ENCODE peak calls at places on chromosomes 6 and 20, in five cellular contexts. R is right atrium auricular region, B is brain microvascular endothelial cell, L is mesendoderm, C is neural progenitor cell. D is an unnamed sample.
A peak's percentile ranks its signal among the peaks of the same experiment; 100 is the strongest.

GRCh38 chr6:166767191-166767590 is 140.1 kb upstream of the RPS6KA2 start:
- DNase-seq in R (no peak), C (no peak), L (no peak), B (no peak), D (no peak)

GRCh38 chr6:75524322-75524972 is 30.8 kb upstream of the FILIP1 start:
- DNase-seq in C (peak; percentile 6), L (peak; percentile 70), R (no peak), B (peak; percentile 95), D (peak; percentile 53)

GRCh38 chr6:45454008-45454911 is 76.5 kb upstream of the SUPT3H start:
- DNase-seq in R (no peak), L (peak; percentile 27), B (no peak), C (no peak), D (no peak)

GRCh38 chr20:59308493-59309201 is 8.2 kb downstream of the EDN3 start:
- DNase-seq in B (no peak), L (peak; percentile 61), R (no peak), C (no peak), D (no peak)

GRCh38 chr20:48948612-48949011 is 27.1 kb downstream of the ARFGEF2 start:
- DNase-seq in L (no peak), B (no peak), C (no peak), R (no peak), D (no peak)

GRCh38 chr6:160167547-160168391 is 46.2 kb downstream of the SLC22A1 start:
- DNase-seq in L (no peak), B (no peak), R (no peak), C (peak; percentile 20), D (no peak)

GRCh38 chr6:48567016-48567415 is 456.0 kb upstream of the PTCHD4 start:
- DNase-seq in L (no peak), C (peak; percentile 5), B (no peak), R (no peak), D (no peak)

GRCh38 chr6:170082531-170083187 is 208.2 kb downstream of the DLL1 start:
- DNase-seq in R (peak; percentile 32), C (no peak), L (no peak), B (no peak), D (no peak)

GRCh38 chr6:43939281-43940070 is 169.5 kb downstream of the VEGFA start:
- DNase-seq in R (no peak), L (no peak), C (no peak), B (no peak), D (peak; percentile 6)

GRCh38 chr6:100456881-100457220 is 7.9 kb downstream of the SIM1 start:
- DNase-seq in C (no peak), B (no peak), L (no peak), R (no peak), D (no peak)

GRCh38 chr20:13638162-13638495 is 603 bp downstream of the TASP1 start:
- DNase-seq in B (no peak), L (peak; percentile 58), R (no peak), C (peak; percentile 38), D (no peak)

GRCh38 chr6:16769131-16769985 is 8.1 kb upstream of the ATXN1 start:
- DNase-seq in L (peak; percentile 67), B (peak; percentile 96), C (no peak), R (no peak), D (no peak)

GRCh38 chr20:63484651-63485403 is 12.4 kb upstream of the KCNQ2 start:
- DNase-seq in L (no peak), R (no peak), B (no peak), C (no peak), D (no peak)

DNA sequence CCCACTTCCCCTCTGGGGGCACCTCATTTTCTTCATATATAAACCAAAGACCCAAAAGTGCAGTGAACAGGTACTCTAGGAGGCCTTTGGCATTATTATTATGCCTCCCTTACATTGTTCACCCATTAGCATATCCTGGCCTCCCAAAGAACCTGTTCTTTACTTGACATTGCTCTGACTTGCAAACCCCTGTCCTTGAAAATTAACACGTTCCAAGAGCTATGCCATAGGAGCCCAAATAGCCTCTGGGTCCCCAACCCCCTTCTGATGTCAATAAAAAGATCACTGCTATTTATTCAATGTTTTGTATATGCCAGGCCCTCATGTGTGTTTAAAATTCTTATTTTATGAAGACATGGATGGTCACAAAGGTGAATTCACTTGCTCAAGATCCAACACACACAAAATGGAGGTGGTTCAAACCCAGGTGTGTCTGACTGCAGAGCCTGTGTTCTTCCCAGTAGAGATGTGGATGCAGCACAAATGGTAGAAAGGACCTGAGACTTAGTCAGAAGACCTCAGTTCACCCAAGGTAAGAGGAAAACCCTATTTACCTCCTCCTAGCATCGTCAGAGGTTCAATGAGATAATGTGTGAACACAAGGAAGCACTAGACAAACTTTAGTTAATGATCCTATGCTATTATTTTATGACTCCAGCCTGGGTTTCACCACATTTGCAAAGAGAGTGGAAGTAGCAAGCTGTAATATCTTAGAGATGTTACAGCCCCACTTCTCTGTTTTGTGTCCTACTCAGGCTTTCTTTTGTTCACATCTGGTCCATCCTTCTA is 36.6 kb downstream of the BCL2L1 start:
- DNase-seq in R (no peak), C (no peak), B (no peak), L (no peak), D (no peak)
- H3K27ac ChIP-seq in R (no peak overlapping the region), C (peak overlapping the region; percentile 6), B (no peak overlapping the region), L (no peak overlapping the region), D (no peak overlapping the region)

GRCh38 chr6:42041131-42042055 is 8.9 kb upstream of the TAF8 start:
- DNase-seq in L (no peak), B (no peak), R (no peak), C (peak; percentile 21), D (no peak)
- H3K4me3 ChIP-seq in L (no peak overlapping the region), B (no peak overlapping the region), R (no peak overlapping the region), C (no peak overlapping the region), D (no peak overlapping the region)

DNA sequence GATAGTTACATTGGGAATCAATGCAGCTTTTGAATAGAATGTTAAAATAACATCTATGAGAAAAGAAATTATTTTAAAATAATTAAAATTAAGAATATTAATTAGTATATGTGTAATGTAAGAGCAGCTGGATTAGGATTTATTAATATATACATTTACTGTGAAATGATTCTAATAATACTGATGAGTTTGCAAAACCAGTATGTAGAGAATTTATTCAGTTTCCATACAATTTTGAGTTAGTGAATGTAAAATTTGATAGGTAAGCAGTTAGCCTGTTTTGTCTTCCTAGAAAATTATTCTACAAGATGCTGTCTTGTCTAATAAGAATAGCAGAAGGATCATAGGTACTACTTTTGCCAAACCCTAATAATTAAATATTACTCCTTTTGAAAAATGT is 70.6 kb downstream of the STXBP5 start:
- DNase-seq in C (no peak), R (no peak), B (no peak), L (no peak), D (no peak)
- H3K36me3 ChIP-seq in C (peaks cover 26% of the 10 kb centered on the region), R (peaks cover 6% of the 10 kb centered on the region), B (peaks cover 7% of the 10 kb centered on the region), L (no peaks in the 10 kb centered on the region), D (peaks cover 8% of the 10 kb centered on the region)

GRCh38 chr20:41222299-41222698 is 85.0 kb downstream of the PLCG1 start:
- DNase-seq in C (no peak), B (no peak), R (no peak), L (no peak), D (no peak)

GRCh38 chr20:41224281-41224680 is 86.9 kb downstream of the PLCG1 start:
- DNase-seq in L (no peak), R (no peak), B (no peak), C (no peak), D (no peak)

GRCh38 chr20:41222703-41223102 is 85.4 kb downstream of the PLCG1 start:
- DNase-seq in R (no peak), C (no peak), L (no peak), B (no peak), D (no peak)

GRCh38 chr20:41221614-41222218 is 84.4 kb downstream of the PLCG1 start:
- DNase-seq in R (no peak), C (no peak), B (no peak), L (no peak), D (no peak)

GRCh38 chr20:41223112-41223511 is 85.8 kb downstream of the PLCG1 start:
- DNase-seq in C (no peak), R (no peak), B (no peak), L (no peak), D (no peak)
- H3K27ac ChIP-seq in C (no peak overlapping the region), R (peak overlapping the region; percentile 19), B (no peak overlapping the region), L (no peak overlapping the region), D (no peak overlapping the region)

DNA sequence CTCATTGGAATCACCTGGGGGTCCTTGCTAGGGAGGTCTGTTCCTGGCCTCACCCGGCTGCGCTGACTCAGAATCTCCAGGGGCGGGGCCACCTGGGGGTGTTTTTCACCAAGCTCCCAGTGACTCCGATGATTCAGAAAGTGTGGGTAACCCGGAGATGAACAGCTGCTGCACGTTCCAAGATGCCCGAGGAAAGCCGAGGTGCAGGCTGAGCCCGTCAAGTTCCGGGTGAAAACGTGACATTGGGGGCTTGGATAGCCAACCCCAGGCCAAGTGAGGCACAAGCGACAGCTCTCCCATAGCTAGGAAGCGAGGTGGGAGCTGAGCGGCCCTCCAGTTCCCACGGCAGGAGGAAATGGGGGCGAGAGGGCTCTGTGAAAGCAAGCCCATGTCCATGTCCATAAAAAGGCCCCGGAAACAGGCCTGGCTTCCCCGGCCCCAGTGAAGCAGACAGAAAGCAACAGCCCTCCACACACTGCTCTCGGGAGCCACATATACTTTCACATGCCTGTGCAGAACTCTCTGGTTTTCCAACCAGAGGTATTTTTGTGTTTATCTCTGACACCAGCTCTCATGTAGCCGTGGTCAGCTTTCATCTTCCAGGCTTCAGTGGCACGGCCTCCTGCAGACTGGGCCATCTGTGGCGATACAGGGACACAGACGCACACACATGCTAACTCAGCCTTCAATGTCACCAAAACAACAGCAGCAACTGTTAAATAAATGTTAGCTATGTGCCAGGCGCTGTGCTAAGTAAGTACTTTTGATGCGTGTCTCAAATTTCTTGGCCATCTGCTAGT is 90.6 kb upstream of the CCDC28A start:
- DNase-seq in C (no peak), L (no peak), B (peak; percentile 90), R (no peak), D (peak; percentile 38)
- H3K4me3 ChIP-seq in C (no peak overlapping the region), L (no peak overlapping the region), B (peak overlapping the region; percentile 15), R (no peak overlapping the region), D (no peak overlapping the region)

GRCh38 chr6:158464483-158464882 is 95.4 kb upstream of the TMEM181 start:
- DNase-seq in R (no peak), C (no peak), L (peak; percentile 82), B (no peak), D (no peak)

GRCh38 chr6:158461954-158462353 is 97.9 kb upstream of the TMEM181 start:
- DNase-seq in C (no peak), R (no peak), B (no peak), L (no peak), D (no peak)

GRCh38 chr6:158468666-158469065 is 91.2 kb upstream of the TMEM181 start:
- DNase-seq in C (peak; percentile 15), R (no peak), B (no peak), L (no peak), D (peak; percentile 72)

GRCh38 chr6:158467923-158468322 is 92.0 kb upstream of the TMEM181 start:
- DNase-seq in C (peak; percentile 50), L (peak; percentile 31), R (no peak), B (no peak), D (no peak)

GRCh38 chr6:158465747-158466146 is 94.1 kb upstream of the TMEM181 start:
- DNase-seq in R (no peak), L (no peak), B (no peak), C (no peak), D (no peak)
- H3K36me3 ChIP-seq in R (peaks cover 7% of the 10 kb centered on the region), L (no peaks in the 10 kb centered on the region), B (no peaks in the 10 kb centered on the region), C (peaks cover 5% of the 10 kb centered on the region), D (peaks cover 42% of the 10 kb centered on the region)

DNA sequence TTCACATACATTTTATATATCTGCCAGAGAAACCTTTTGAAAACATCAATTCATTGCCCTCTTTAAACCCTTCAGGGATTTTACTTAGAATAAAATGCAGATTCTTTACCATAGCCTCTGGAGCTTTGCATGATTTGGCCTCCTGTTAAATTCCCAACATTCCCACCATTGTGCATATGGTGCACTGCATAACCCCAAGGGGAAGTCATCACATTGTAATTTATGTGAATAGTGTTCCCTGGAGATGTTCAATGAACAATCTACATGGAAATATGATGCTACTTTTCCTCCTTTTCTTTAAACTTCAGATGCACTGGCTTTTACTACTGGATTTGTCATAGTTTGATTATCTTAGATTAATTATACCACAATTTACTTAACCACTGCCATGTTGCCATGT is 94.7 kb downstream of the PHF3 start:
- DNase-seq in L (peak; percentile 16), B (no peak), C (no peak), R (no peak), D (no peak)
- H3K27ac ChIP-seq in L (no peak overlapping the region), B (no peak overlapping the region), C (no peak overlapping the region), R (no peak overlapping the region), D (no peak overlapping the region)